ENCODE peak calls at places on chromosomes 13 and 19, in six cellular contexts. One of them, this sample, is unnamed.

GRCh38 chr19:51274037-51274370 is 23.1 kb downstream of the SIGLECL1 start:
- ATAC-seq in gastroesophageal sphincter: no peak
- ATAC-seq in CD4-positive, alpha-beta T cell: no peak
- ATAC-seq in natural killer cell: no peak
- ATAC-seq in stimulated activated effector memory CD8-positive, alpha-beta T cell treated with anti-CD3 and anti-CD28 coated beads, Interleukin-12 subunit alpha, Interleukin-12 subunit beta, amount 100 ng/mL, for 72 hours: peak; percentile 63
- ATAC-seq in A549: peak; percentile 72
- ATAC-seq in this sample: peak; percentile 35

GRCh38 chr19:2061093-2061935 is 10.3 kb upstream of the MKNK2 start:
- ATAC-seq in CD4-positive, alpha-beta T cell: peak; percentile 92
- ATAC-seq in natural killer cell: peak; percentile 89
- ATAC-seq in gastroesophageal sphincter: peak; percentile 91
- ATAC-seq in A549: peak; percentile 74
- ATAC-seq in stimulated activated effector memory CD8-positive, alpha-beta T cell treated with anti-CD3 and anti-CD28 coated beads, Interleukin-12 subunit alpha, Interleukin-12 subunit beta, amount 100 ng/mL, for 72 hours: peak; percentile 93
- ATAC-seq in this sample: peak; percentile 90

GRCh38 chr19:45901432-45901903 is 945 bp downstream of the MYPOP start:
- ATAC-seq in A549: no peak
- ATAC-seq in stimulated activated effector memory CD8-positive, alpha-beta T cell treated with anti-CD3 and anti-CD28 coated beads, Interleukin-12 subunit alpha, Interleukin-12 subunit beta, amount 100 ng/mL, for 72 hours: no peak
- ATAC-seq in gastroesophageal sphincter: no peak
- ATAC-seq in CD4-positive, alpha-beta T cell: no peak
- ATAC-seq in natural killer cell: peak; percentile 18
- ATAC-seq in this sample: no peak

GRCh38 chr19:37763488-37763887 is 15.9 kb downstream of the ZNF573 start:
- ATAC-seq in gastroesophageal sphincter: no peak
- ATAC-seq in A549: no peak
- ATAC-seq in natural killer cell: no peak
- ATAC-seq in stimulated activated effector memory CD8-positive, alpha-beta T cell treated with anti-CD3 and anti-CD28 coated beads, Interleukin-12 subunit alpha, Interleukin-12 subunit beta, amount 100 ng/mL, for 72 hours: peak; percentile 93
- ATAC-seq in CD4-positive, alpha-beta T cell: no peak
- ATAC-seq in this sample: peak; percentile 91

GRCh38 chr13:100721885-100722512 is 47.4 kb upstream of the TMTC4 start:
- ATAC-seq in gastroesophageal sphincter: no peak
- ATAC-seq in CD4-positive, alpha-beta T cell: peak; percentile 48
- ATAC-seq in natural killer cell: peak; percentile 63
- ATAC-seq in A549: peak; percentile 85
- ATAC-seq in stimulated activated effector memory CD8-positive, alpha-beta T cell treated with anti-CD3 and anti-CD28 coated beads, Interleukin-12 subunit alpha, Interleukin-12 subunit beta, amount 100 ng/mL, for 72 hours: no peak
- ATAC-seq in this sample: peak; percentile 46

GRCh38 chr13:113815151-113816058 is 48.5 kb downstream of the GAS6 start:
- ATAC-seq in natural killer cell: peak; percentile 20
- ATAC-seq in stimulated activated effector memory CD8-positive, alpha-beta T cell treated with anti-CD3 and anti-CD28 coated beads, Interleukin-12 subunit alpha, Interleukin-12 subunit beta, amount 100 ng/mL, for 72 hours: peak; percentile 33
- ATAC-seq in A549: no peak
- ATAC-seq in gastroesophageal sphincter: no peak
- ATAC-seq in CD4-positive, alpha-beta T cell: peak; percentile 16
- ATAC-seq in this sample: peak; percentile 61

GRCh38 chr19:45340232-45340898 is at the start of gene KLC3:
- ATAC-seq in gastroesophageal sphincter: no peak
- ATAC-seq in A549: peak; percentile 26
- ATAC-seq in CD4-positive, alpha-beta T cell: peak; percentile 53
- ATAC-seq in natural killer cell: no peak
- ATAC-seq in stimulated activated effector memory CD8-positive, alpha-beta T cell treated with anti-CD3 and anti-CD28 coated beads, Interleukin-12 subunit alpha, Interleukin-12 subunit beta, amount 100 ng/mL, for 72 hours: peak; percentile 4
- ATAC-seq in this sample: peak; percentile 48

GRCh38 chr19:17893766-17894165 is 22.0 kb downstream of the SLC5A5 start:
- ATAC-seq in gastroesophageal sphincter: no peak
- ATAC-seq in natural killer cell: no peak
- ATAC-seq in stimulated activated effector memory CD8-positive, alpha-beta T cell treated with anti-CD3 and anti-CD28 coated beads, Interleukin-12 subunit alpha, Interleukin-12 subunit beta, amount 100 ng/mL, for 72 hours: no peak
- ATAC-seq in A549: no peak
- ATAC-seq in CD4-positive, alpha-beta T cell: no peak
- ATAC-seq in this sample: no peak

GRCh38 chr19:17090501-17091074 is 15.0 kb downstream of the MYO9B start:
- ATAC-seq in gastroesophageal sphincter: no peak
- ATAC-seq in A549: no peak
- ATAC-seq in CD4-positive, alpha-beta T cell: peak; percentile 52
- ATAC-seq in natural killer cell: peak; percentile 67
- ATAC-seq in stimulated activated effector memory CD8-positive, alpha-beta T cell treated with anti-CD3 and anti-CD28 coated beads, Interleukin-12 subunit alpha, Interleukin-12 subunit beta, amount 100 ng/mL, for 72 hours: peak; percentile 92
- ATAC-seq in this sample: peak; percentile 91

GRCh38 chr13:19332380-19332779 is 150.8 kb upstream of the TUBA3C start:
- ATAC-seq in natural killer cell: no peak
- ATAC-seq in stimulated activated effector memory CD8-positive, alpha-beta T cell treated with anti-CD3 and anti-CD28 coated beads, Interleukin-12 subunit alpha, Interleukin-12 subunit beta, amount 100 ng/mL, for 72 hours: no peak
- ATAC-seq in gastroesophageal sphincter: no peak
- ATAC-seq in A549: no peak
- ATAC-seq in CD4-positive, alpha-beta T cell: no peak
- ATAC-seq in this sample: no peak

GRCh38 chr13:49632156-49632555 is 3.8 kb downstream of the ARL11 start:
- ATAC-seq in CD4-positive, alpha-beta T cell: no peak
- ATAC-seq in natural killer cell: no peak
- ATAC-seq in gastroesophageal sphincter: no peak
- ATAC-seq in stimulated activated effector memory CD8-positive, alpha-beta T cell treated with anti-CD3 and anti-CD28 coated beads, Interleukin-12 subunit alpha, Interleukin-12 subunit beta, amount 100 ng/mL, for 72 hours: no peak
- ATAC-seq in A549: no peak
- ATAC-seq in this sample: no peak

GRCh38 chr13:36674337-36675212 is 755 bp downstream of the SERTM1 start:
- ATAC-seq in gastroesophageal sphincter: peak; percentile 26
- ATAC-seq in A549: peak; percentile 45
- ATAC-seq in CD4-positive, alpha-beta T cell: no peak
- ATAC-seq in stimulated activated effector memory CD8-positive, alpha-beta T cell treated with anti-CD3 and anti-CD28 coated beads, Interleukin-12 subunit alpha, Interleukin-12 subunit beta, amount 100 ng/mL, for 72 hours: peak; percentile 26
- ATAC-seq in natural killer cell: no peak
- ATAC-seq in this sample: no peak

GRCh38 chr19:47411101-47411500 is 8.2 kb downstream of the MEIS3 start:
- ATAC-seq in A549: no peak
- ATAC-seq in CD4-positive, alpha-beta T cell: no peak
- ATAC-seq in gastroesophageal sphincter: no peak
- ATAC-seq in natural killer cell: no peak
- ATAC-seq in stimulated activated effector memory CD8-positive, alpha-beta T cell treated with anti-CD3 and anti-CD28 coated beads, Interleukin-12 subunit alpha, Interleukin-12 subunit beta, amount 100 ng/mL, for 72 hours: no peak
- ATAC-seq in this sample: no peak

GRCh38 chr13:31794452-31794851 is 55.1 kb downstream of the RXFP2 start:
- ATAC-seq in natural killer cell: no peak
- ATAC-seq in CD4-positive, alpha-beta T cell: no peak
- ATAC-seq in A549: no peak
- ATAC-seq in gastroesophageal sphincter: peak; percentile 60
- ATAC-seq in stimulated activated effector memory CD8-positive, alpha-beta T cell treated with anti-CD3 and anti-CD28 coated beads, Interleukin-12 subunit alpha, Interleukin-12 subunit beta, amount 100 ng/mL, for 72 hours: no peak
- ATAC-seq in this sample: no peak

GRCh38 chr13:26599403-26599802 is 41.9 kb downstream of the WASF3 start:
- ATAC-seq in A549: no peak
- ATAC-seq in stimulated activated effector memory CD8-positive, alpha-beta T cell treated with anti-CD3 and anti-CD28 coated beads, Interleukin-12 subunit alpha, Interleukin-12 subunit beta, amount 100 ng/mL, for 72 hours: no peak
- ATAC-seq in CD4-positive, alpha-beta T cell: no peak
- ATAC-seq in natural killer cell: no peak
- ATAC-seq in gastroesophageal sphincter: no peak
- ATAC-seq in this sample: no peak

GRCh38 chr13:20043207-20043925 is 84.8 kb downstream of the ZMYM2 start:
- ATAC-seq in natural killer cell: no peak
- ATAC-seq in CD4-positive, alpha-beta T cell: no peak
- ATAC-seq in stimulated activated effector memory CD8-positive, alpha-beta T cell treated with anti-CD3 and anti-CD28 coated beads, Interleukin-12 subunit alpha, Interleukin-12 subunit beta, amount 100 ng/mL, for 72 hours: peak; percentile 19
- ATAC-seq in gastroesophageal sphincter: no peak
- ATAC-seq in A549: no peak
- ATAC-seq in this sample: no peak

GRCh38 chr13:80011448-80012212 is 329.3 kb downstream of the SPRY2 start:
- ATAC-seq in A549: no peak
- ATAC-seq in gastroesophageal sphincter: no peak
- ATAC-seq in CD4-positive, alpha-beta T cell: no peak
- ATAC-seq in stimulated activated effector memory CD8-positive, alpha-beta T cell treated with anti-CD3 and anti-CD28 coated beads, Interleukin-12 subunit alpha, Interleukin-12 subunit beta, amount 100 ng/mL, for 72 hours: no peak
- ATAC-seq in natural killer cell: no peak
- ATAC-seq in this sample: no peak

GRCh38 chr19:2207991-2208860 is 27.9 kb downstream of the PLEKHJ1 start:
- ATAC-seq in A549: peak; percentile 38
- ATAC-seq in gastroesophageal sphincter: peak; percentile 79
- ATAC-seq in natural killer cell: peak; percentile 77
- ATAC-seq in stimulated activated effector memory CD8-positive, alpha-beta T cell treated with anti-CD3 and anti-CD28 coated beads, Interleukin-12 subunit alpha, Interleukin-12 subunit beta, amount 100 ng/mL, for 72 hours: peak; percentile 73
- ATAC-seq in CD4-positive, alpha-beta T cell: no peak
- ATAC-seq in this sample: no peak

GRCh38 chr19:22634450-22634827 is 315 bp downstream of the ZNF492 start:
- ATAC-seq in stimulated activated effector memory CD8-positive, alpha-beta T cell treated with anti-CD3 and anti-CD28 coated beads, Interleukin-12 subunit alpha, Interleukin-12 subunit beta, amount 100 ng/mL, for 72 hours: peak; percentile 36
- ATAC-seq in A549: no peak
- ATAC-seq in natural killer cell: no peak
- ATAC-seq in gastroesophageal sphincter: peak; percentile 37
- ATAC-seq in CD4-positive, alpha-beta T cell: peak; percentile 16
- ATAC-seq in this sample: peak; percentile 37

GRCh38 chr13:29154390-29154789 is 334.3 kb downstream of the MTUS2 start:
- ATAC-seq in stimulated activated effector memory CD8-positive, alpha-beta T cell treated with anti-CD3 and anti-CD28 coated beads, Interleukin-12 subunit alpha, Interleukin-12 subunit beta, amount 100 ng/mL, for 72 hours: no peak
- ATAC-seq in A549: no peak
- ATAC-seq in CD4-positive, alpha-beta T cell: no peak
- ATAC-seq in gastroesophageal sphincter: no peak
- ATAC-seq in natural killer cell: no peak
- ATAC-seq in this sample: no peak

GRCh38 chr19:16897572-16898056 is 8.8 kb downstream of the F2RL3 start:
- ATAC-seq in gastroesophageal sphincter: peak; percentile 45
- ATAC-seq in stimulated activated effector memory CD8-positive, alpha-beta T cell treated with anti-CD3 and anti-CD28 coated beads, Interleukin-12 subunit alpha, Interleukin-12 subunit beta, amount 100 ng/mL, for 72 hours: peak; percentile 52
- ATAC-seq in CD4-positive, alpha-beta T cell: peak; percentile 23
- ATAC-seq in natural killer cell: peak; percentile 9
- ATAC-seq in A549: no peak
- ATAC-seq in this sample: peak; percentile 44

GRCh38 chr13:79560954-79561353 is 80.0 kb downstream of the NDFIP2 start:
- ATAC-seq in CD4-positive, alpha-beta T cell: no peak
- ATAC-seq in stimulated activated effector memory CD8-positive, alpha-beta T cell treated with anti-CD3 and anti-CD28 coated beads, Interleukin-12 subunit alpha, Interleukin-12 subunit beta, amount 100 ng/mL, for 72 hours: peak; percentile 11
- ATAC-seq in A549: no peak
- ATAC-seq in natural killer cell: no peak
- ATAC-seq in gastroesophageal sphincter: no peak
- ATAC-seq in this sample: no peak

GRCh38 chr19:5632657-5633056 is 9.8 kb downstream of the SAFB start:
- ATAC-seq in natural killer cell: no peak
- ATAC-seq in gastroesophageal sphincter: no peak
- ATAC-seq in CD4-positive, alpha-beta T cell: no peak
- ATAC-seq in A549: no peak
- ATAC-seq in stimulated activated effector memory CD8-positive, alpha-beta T cell treated with anti-CD3 and anti-CD28 coated beads, Interleukin-12 subunit alpha, Interleukin-12 subunit beta, amount 100 ng/mL, for 72 hours: no peak
- ATAC-seq in this sample: no peak

This sample was measured in activated T-helper 17 cell treated with anti-CD3 and anti-CD28 coated beads, Interleukin-2, amount 50 U/mL, for 72 hours.